ENCODE peak calls at places on chromosome 12, in eight cellular contexts. M, G, V, J, A, W, N and R are unnamed samples.

GRCh38 chr12:90729741-90730140 is 225.2 kb downstream of the CCER1 start:
- DNase-seq in M (no peak), G (no peak), V (no peak), J (no peak), A (no peak), W (no peak), N (no peak), R (no peak)

GRCh38 chr12:7346571-7347225 is 42.8 kb downstream of the ACSM4 start:
- DNase-seq in M (no peak), G (no peak), V (no peak), J (no peak), A (no peak), W (no peak), N (no peak), R (no peak)

GRCh38 chr12:110244829-110245228 is 36.2 kb upstream of the ATP2A2 start:
- DNase-seq in M (no peak), G (no peak), V (no peak), J (no peak), A (no peak), W (no peak), N (no peak), R (no peak)

GRCh38 chr12:57242329-57242690 is 8.7 kb downstream of the STAC3 start:
- DNase-seq in M (peak), G (peak), V (no peak), J (no peak), A (no peak), W (no peak), N (no peak), R (peak)

GRCh38 chr12:109900752-109901580 is 892 bp downstream of the TCHP start:
- DNase-seq in M (no peak), G (no peak), V (peak), J (no peak), A (no peak), W (no peak), N (peak), R (no peak)

GRCh38 chr12:104734541-104735075 is 223.5 kb downstream of the SLC41A2 start:
- DNase-seq in M (no peak), G (no peak), V (no peak), J (no peak), A (no peak), W (no peak), N (no peak), R (no peak)

GRCh38 chr12:58671196-58671595 is 249.1 kb downstream of the LRIG3 start:
- DNase-seq in M (no peak), G (no peak), V (no peak), J (no peak), A (no peak), W (no peak), N (no peak), R (no peak)

GRCh38 chr12:91098942-91099341 is 12.4 kb downstream of the LUM start:
- DNase-seq in M (no peak), G (no peak), V (no peak), J (no peak), A (no peak), W (no peak), N (no peak), R (no peak)

GRCh38 chr12:58922849-58923248 is 2.5 kb upstream of the LRIG3 start:
- DNase-seq in M (no peak), G (no peak), V (no peak), J (no peak), A (no peak), W (no peak), N (no peak), R (no peak)

GRCh38 chr12:120132863-120133385 is 16.4 kb upstream of the RAB35 start:
- DNase-seq in M (peak), G (no peak), V (no peak), J (no peak), A (no peak), W (no peak), N (no peak), R (peak)

GRCh38 chr12:93443576-93443975 is 1.8 kb upstream of the UBE2N start:
- DNase-seq in M (no peak), G (no peak), V (no peak), J (no peak), A (no peak), W (no peak), N (no peak), R (no peak)

GRCh38 chr12:4824415-4824814 is 85.3 kb upstream of the KCNA1 start:
- DNase-seq in M (no peak), G (no peak), V (peak), J (no peak), A (no peak), W (no peak), N (no peak), R (no peak)

GRCh38 chr12:1966561-1967211 is 37.6 kb downstream of the DCP1B start:
- DNase-seq in M (no peak), G (no peak), V (no peak), J (no peak), A (no peak), W (no peak), N (no peak), R (no peak)

GRCh38 chr12:126384029-126384564 is 1318.9 kb downstream of the AACS start:
- DNase-seq in M (no peak), G (no peak), V (no peak), J (no peak), A (no peak), W (no peak), N (no peak), R (no peak)

GRCh38 chr12:49331360-49332222 is 5.4 kb downstream of the C1QL4 start:
- DNase-seq in M (peak), G (no peak), V (peak), J (peak), A (no peak), W (no peak), N (peak), R (peak)

GRCh38 chr12:26090853-26091510 is 33.9 kb downstream of the BHLHE41 start:
- DNase-seq in M (no peak), G (no peak), V (no peak), J (no peak), A (no peak), W (no peak), N (no peak), R (no peak)

GRCh38 chr12:43147893-43148292 is 404.1 kb downstream of the ADAMTS20 start:
- DNase-seq in M (no peak), G (no peak), V (no peak), J (no peak), A (no peak), W (no peak), N (no peak), R (no peak)

GRCh38 chr12:86290615-86291014 is 34.4 kb upstream of the MGAT4C start:
- DNase-seq in M (no peak), G (no peak), V (no peak), J (no peak), A (no peak), W (no peak), N (no peak), R (no peak)

GRCh38 chr12:126789963-126790362 is 1477.0 kb upstream of the TMEM132C start:
- DNase-seq in M (no peak), G (no peak), V (no peak), J (no peak), A (no peak), W (no peak), N (no peak), R (no peak)

GRCh38 chr12:115213118-115213517 is 529.1 kb upstream of the TBX3 start:
- DNase-seq in M (no peak), G (no peak), V (no peak), J (no peak), A (no peak), W (no peak), N (no peak), R (no peak)

GRCh38 chr12:56143870-56144269 is 8.5 kb upstream of the MYL6B start:
- DNase-seq in M (no peak), G (no peak), V (no peak), J (no peak), A (no peak), W (no peak), N (no peak), R (peak)

GRCh38 chr12:95788637-95789036 is 1.9 kb downstream of the NTN4 start:
- DNase-seq in M (no peak), G (no peak), V (no peak), J (no peak), A (no peak), W (no peak), N (no peak), R (no peak)

GRCh38 chr12:50618864-50619609 is 114.3 kb downstream of the DIP2B start:
- DNase-seq in M (no peak), G (no peak), V (no peak), J (no peak), A (no peak), W (no peak), N (no peak), R (peak)

GRCh38 chr12:3523728-3524127 is 32.7 kb downstream of the PRMT8 start:
- DNase-seq in M (no peak), G (no peak), V (no peak), J (no peak), A (no peak), W (no peak), N (no peak), R (no peak)

GRCh38 chr12:65505321-65506121 is 227.0 kb downstream of the MSRB3 start:
- DNase-seq in M (no peak), G (peak), V (no peak), J (no peak), A (no peak), W (no peak), N (no peak), R (no peak)

GRCh38 chr12:92503029-92503931 is 199.5 kb upstream of the PLEKHG7 start:
- DNase-seq in M (no peak), G (no peak), V (no peak), J (no peak), A (peak), W (no peak), N (no peak), R (no peak)

GRCh38 chr12:96194901-96195844 is 998 bp downstream of the ELK3 start:
- DNase-seq in M (peak), G (peak), V (peak), J (no peak), A (peak), W (no peak), N (peak), R (peak)

GRCh38 chr12:77995436-77996167 is 164.9 kb downstream of the NAV3 start:
- DNase-seq in M (no peak), G (no peak), V (peak), J (no peak), A (no peak), W (no peak), N (no peak), R (no peak)

GRCh38 chr12:91774471-91774921 is 371.1 kb downstream of the BTG1 start:
- DNase-seq in M (no peak), G (no peak), V (no peak), J (no peak), A (no peak), W (no peak), N (no peak), R (no peak)

GRCh38 chr12:70011353-70011752 is 186.3 kb downstream of the MYRFL start:
- DNase-seq in M (no peak), G (no peak), V (no peak), J (no peak), A (no peak), W (no peak), N (no peak), R (no peak)

GRCh38 chr12:129312048-129312447 is 458.8 kb downstream of the GLT1D1 start:
- DNase-seq in M (no peak), G (no peak), V (no peak), J (no peak), A (no peak), W (no peak), N (no peak), R (no peak)

GRCh38 chr12:12922978-12923377 is 29.0 kb downstream of the GPRC5D start:
- DNase-seq in M (no peak), G (no peak), V (no peak), J (no peak), A (no peak), W (no peak), N (no peak), R (no peak)

GRCh38 chr12:115042341-115042740 is 358.4 kb upstream of the TBX3 start:
- DNase-seq in M (no peak), G (no peak), V (no peak), J (no peak), A (no peak), W (no peak), N (no peak), R (no peak)

GRCh38 chr12:3256103-3256551 is 178.9 kb downstream of the TSPAN9 start:
- DNase-seq in M (no peak), G (no peak), V (no peak), J (no peak), A (no peak), W (no peak), N (no peak), R (no peak)

GRCh38 chr12:26971963-26972362 is 33.7 kb downstream of the FGFR1OP2 start:
- DNase-seq in M (no peak), G (no peak), V (no peak), J (no peak), A (no peak), W (no peak), N (no peak), R (no peak)

GRCh38 chr12:6047249-6048227 is 76.9 kb downstream of the VWF start:
- DNase-seq in M (no peak), G (no peak), V (no peak), J (no peak), A (no peak), W (no peak), N (no peak), R (no peak)

GRCh38 chr12:73308747-73309146 is 1036.6 kb downstream of the TRHDE start:
- DNase-seq in M (no peak), G (no peak), V (no peak), J (no peak), A (no peak), W (no peak), N (no peak), R (no peak)

GRCh38 chr12:87217486-87217885 is 811.7 kb downstream of the C12orf50 start:
- DNase-seq in M (no peak), G (no peak), V (no peak), J (no peak), A (no peak), W (no peak), N (no peak), R (no peak)

GRCh38 chr12:130673036-130673705 is 42.9 kb downstream of the RIMBP2 start:
- DNase-seq in M (no peak), G (peak), V (no peak), J (no peak), A (no peak), W (no peak), N (no peak), R (no peak)

GRCh38 chr12:130675121-130675520 is 41.0 kb downstream of the RIMBP2 start:
- DNase-seq in M (no peak), G (peak), V (no peak), J (no peak), A (no peak), W (no peak), N (no peak), R (no peak)

GRCh38 chr12:130677957-130678558 is 38.0 kb downstream of the RIMBP2 start:
- DNase-seq in M (no peak), G (peak), V (no peak), J (no peak), A (no peak), W (no peak), N (no peak), R (peak)

GRCh38 chr12:130674676-130675075 is 41.4 kb downstream of the RIMBP2 start:
- DNase-seq in M (no peak), G (peak), V (no peak), J (no peak), A (no peak), W (no peak), N (no peak), R (no peak)

DNA sequence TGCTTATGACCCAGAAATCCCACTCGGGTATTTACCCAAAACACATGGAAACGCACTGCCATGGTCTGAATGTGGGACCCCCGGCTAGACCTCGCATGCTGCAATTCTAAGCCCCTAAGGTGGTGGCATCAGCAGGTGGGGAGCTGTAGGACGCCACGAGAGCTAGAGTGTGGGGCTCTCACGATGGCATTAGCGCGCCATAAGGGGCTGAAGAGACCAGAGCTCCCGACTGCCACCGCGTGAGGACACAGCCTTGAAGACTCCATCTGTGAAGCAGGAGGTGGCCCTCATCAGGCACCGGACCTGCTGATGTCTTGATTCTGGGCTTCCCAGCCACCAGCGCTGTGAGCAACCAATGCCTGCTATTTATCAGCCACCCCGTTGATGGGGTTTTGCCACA is 40.3 kb downstream of the RIMBP2 start:
- DNase-seq in M (no peak), G (no peak), V (no peak), J (no peak), A (no peak), W (no peak), N (no peak), R (no peak)
- TF ChIP-seq EP300 in M (no peak), G (no peak), V (no peak), J (no peak), A (no peak), W (no peak), N (no peak), R (no peak)

GRCh38 chr12:53236443-53237111 is 4.6 kb upstream of the RARG start:
- DNase-seq in M (no peak), G (no peak), V (no peak), J (no peak), A (no peak), W (no peak), N (no peak), R (no peak)

GRCh38 chr12:53233671-53234091 is 1.7 kb upstream of the RARG start:
- DNase-seq in M (no peak), G (peak), V (no peak), J (no peak), A (no peak), W (no peak), N (no peak), R (no peak)

GRCh38 chr12:53235164-53235563 is 3.2 kb upstream of the RARG start:
- DNase-seq in M (no peak), G (no peak), V (no peak), J (no peak), A (no peak), W (no peak), N (no peak), R (no peak)

GRCh38 chr12:53234236-53234635 is 2.2 kb upstream of the RARG start:
- DNase-seq in M (no peak), G (peak), V (no peak), J (no peak), A (no peak), W (no peak), N (peak), R (peak)

GRCh38 chr12:53235742-53236442 is 3.9 kb upstream of the RARG start:
- DNase-seq in M (no peak), G (no peak), V (no peak), J (no peak), A (no peak), W (no peak), N (no peak), R (no peak)
- TF ChIP-seq CTCF in M (no peak), G (no peak), V (no peak), J (no peak), A (no peak), W (no peak), N (no peak), R (no peak)

GRCh38 chr12:9103050-9103854 is 12.5 kb downstream of the A2M start:
- DNase-seq in M (no peak), G (no peak), V (no peak), J (no peak), A (no peak), W (no peak), N (no peak), R (no peak)
- TF ChIP-seq POLR2A in M (no peak), G (no peak), V (no peak), J (no peak), A (no peak), W (no peak), N (no peak), R (no peak)

DNA sequence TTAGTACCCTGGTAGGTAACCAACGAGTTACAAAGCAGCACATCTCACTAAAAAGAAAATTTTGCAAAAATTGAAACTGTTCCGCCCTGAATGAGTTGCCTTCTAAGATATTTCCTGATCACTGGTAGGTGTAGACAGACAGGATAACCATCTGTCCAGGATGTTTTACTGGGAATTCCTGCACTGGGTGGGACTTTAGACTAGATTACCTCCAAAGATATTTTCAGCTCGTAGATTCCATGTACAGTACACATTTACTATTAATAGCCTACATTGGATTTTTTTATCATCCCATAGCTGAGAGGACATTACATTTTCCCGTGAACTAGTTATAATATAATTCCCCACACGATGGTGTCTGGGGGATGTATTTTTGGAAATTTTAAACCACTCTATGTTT is 139.6 kb downstream of the DYRK2 start:
- DNase-seq in M (no peak), G (no peak), V (no peak), J (no peak), A (no peak), W (no peak), N (no peak), R (no peak)
- TF ChIP-seq EP300 in M (no peak), G (no peak), V (no peak), J (no peak), A (no peak), W (no peak), N (no peak), R (no peak)

GRCh38 chr12:122880668-122881067 is 15.3 kb downstream of the VPS37B start:
- DNase-seq in M (no peak), G (no peak), V (peak), J (no peak), A (no peak), W (no peak), N (no peak), R (no peak)
- TF ChIP-seq CTCF in M (no peak), G (peak), V (peak), J (peak), A (no peak), W (peak), N (peak), R (peak)